ENCODE peak calls at places on chromosomes 4 and X, in ten cellular contexts. O, X, M, N, V, T, W, Q, Y and L are unnamed samples. For H3K4me1, the result is how much of the 10 kb centered on the place peaks cover.

GRCh38 chr4:163505374-163505773 is 10.9 kb downstream of the TMA16 start:
- DNase-seq in O (no peak), X (no peak), M (no peak), N (no peak), Q (no peak), Y (no peak), V (no peak), W (no peak), T (no peak), L (no peak)

GRCh38 chrX:103503163-103503852 is 16.0 kb downstream of the RAB40A start:
- DNase-seq in V (no peak), N (no peak), M (no peak), W (no peak), X (no peak), O (no peak), Y (no peak), Q (peak), T (no peak), L (no peak)

GRCh38 chrX:147699061-147699460 is 212.7 kb upstream of the FMR1 start:
- DNase-seq in W (no peak), Q (no peak), M (no peak), T (peak), V (no peak), X (no peak), Y (no peak), O (no peak), N (no peak), L (no peak)

GRCh38 chr4:150117094-150117493 is 38.8 kb downstream of the DCLK2 start:
- DNase-seq in V (no peak), M (no peak), T (no peak), X (no peak), Q (no peak), W (no peak), Y (no peak), O (no peak), N (no peak), L (no peak)

GRCh38 chr4:95548738-95549245 is at the start of gene UNC5C:
- DNase-seq in Y (peak), Q (peak), X (peak), M (no peak), T (no peak), O (no peak), V (no peak), N (peak), W (peak), L (peak)

GRCh38 chr4:2155246-2155645 is 86.7 kb downstream of the HAUS3 start:
- DNase-seq in M (no peak), X (no peak), Y (no peak), V (peak), T (no peak), Q (no peak), N (no peak), O (no peak), W (no peak), L (no peak)

GRCh38 chrX:21638311-21638710 is 19.8 kb downstream of the KLHL34 start:
- DNase-seq in T (no peak), W (no peak), O (no peak), X (no peak), M (no peak), V (no peak), Q (no peak), N (no peak), Y (no peak), L (no peak)

GRCh38 chrX:38563006-38563405 is 1.7 kb downstream of the TSPAN7 start:
- DNase-seq in X (no peak), O (no peak), Q (peak), N (no peak), Y (no peak), V (no peak), T (no peak), M (peak), W (no peak), L (no peak)

GRCh38 chr4:11496313-11496956 is 67.7 kb upstream of the HS3ST1 start:
- DNase-seq in T (no peak), N (no peak), X (no peak), W (no peak), Y (no peak), O (no peak), M (no peak), V (no peak), Q (no peak), L (no peak)

GRCh38 chrX:22300130-22300529 is 27.4 kb downstream of the CBLL2 start:
- DNase-seq in O (no peak), W (peak), Y (peak), X (no peak), V (no peak), N (no peak), M (no peak), Q (peak), T (no peak), L (no peak)

GRCh38 chrX:130083107-130083490 is 27.2 kb downstream of the ELF4 start:
- DNase-seq in N (no peak), T (no peak), W (no peak), Y (no peak), O (peak), M (no peak), V (no peak), X (no peak), Q (no peak), L (no peak)

GRCh38 chr4:130851932-130852331 is 1756.0 kb downstream of the C4orf33 start:
- DNase-seq in O (no peak), X (no peak), M (no peak), Q (no peak), T (no peak), W (no peak), V (no peak), Y (no peak), N (no peak), L (no peak)

GRCh38 chrX:71100581-71101505 is 5.2 kb downstream of the FOXO4 start:
- DNase-seq in N (no peak), M (no peak), V (no peak), O (peak), X (no peak), W (no peak), Q (no peak), T (no peak), Y (no peak), L (no peak)

GRCh38 chr4:112517067-112517588 is 1.1 kb upstream of the NEUROG2 start:
- DNase-seq in W (no peak), M (no peak), T (no peak), Y (no peak), X (no peak), Q (peak), V (no peak), O (no peak), N (no peak), L (no peak)

GRCh38 chr4:2333916-2334644 is 72.2 kb upstream of the MXD4 start:
- DNase-seq in M (no peak), O (no peak), T (no peak), V (peak), N (no peak), X (no peak), Q (peak), Y (no peak), W (no peak), L (no peak)

GRCh38 chrX:16433021-16433420 is 216.9 kb upstream of the S100G start:
- DNase-seq in T (no peak), X (no peak), V (no peak), O (no peak), N (no peak), Y (no peak), M (no peak), W (no peak), Q (no peak), L (no peak)

GRCh38 chr4:167578906-167579305 is 344.6 kb upstream of the SPOCK3 start:
- DNase-seq in M (no peak), V (no peak), W (no peak), N (no peak), O (no peak), T (no peak), Y (no peak), Q (no peak), X (no peak), L (no peak)

GRCh38 chr4:11160288-11160687 is 268.4 kb downstream of the HS3ST1 start:
- DNase-seq in X (no peak), O (no peak), Y (no peak), T (no peak), N (no peak), Q (no peak), V (no peak), W (no peak), M (no peak), L (no peak)

GRCh38 chr4:77501851-77502250 is 103.8 kb upstream of the CXCL13 start:
- DNase-seq in X (no peak), Y (no peak), V (no peak), N (no peak), M (no peak), W (no peak), T (no peak), O (no peak), Q (no peak), L (no peak)

GRCh38 chrX:13283512-13283911 is 36.3 kb downstream of the ATXN3L start:
- DNase-seq in M (no peak), N (no peak), Y (no peak), X (no peak), W (no peak), Q (no peak), O (no peak), T (no peak), V (no peak), L (no peak)

GRCh38 chrX:153381684-153382532 is 19.2 kb downstream of the PNMA6E start:
- DNase-seq in O (peak), M (peak), N (no peak), Q (peak), Y (no peak), T (no peak), W (no peak), V (no peak), X (no peak), L (no peak)

GRCh38 chrX:9595131-9595530 is 130.3 kb downstream of the TBL1X start:
- DNase-seq in M (no peak), W (no peak), O (no peak), V (no peak), Y (no peak), T (no peak), Q (no peak), N (no peak), X (no peak), L (no peak)

GRCh38 chr4:82528074-82528473 is 33.7 kb downstream of the TMEM150C start:
- DNase-seq in Y (no peak), Q (no peak), X (no peak), T (no peak), V (no peak), M (no peak), O (no peak), W (no peak), N (no peak), L (no peak)

GRCh38 chrX:14124562-14124961 is 94.9 kb upstream of the GEMIN8 start:
- DNase-seq in X (no peak), O (no peak), N (no peak), Q (no peak), V (no peak), W (no peak), T (no peak), M (no peak), Y (no peak), L (no peak)

GRCh38 chr4:6362896-6363295 is 93.2 kb downstream of the WFS1 start:
- DNase-seq in X (no peak), Y (no peak), V (no peak), O (peak), M (peak), T (no peak), N (no peak), Q (no peak), W (no peak), L (no peak)

GRCh38 chr4:176844448-176844847 is 51.7 kb upstream of the VEGFC start:
- DNase-seq in Q (no peak), Y (no peak), V (no peak), N (no peak), X (no peak), W (no peak), M (no peak), T (no peak), O (no peak), L (no peak)

GRCh38 chrX:19578956-19579355 is 63.6 kb upstream of the MAP3K15 start:
- DNase-seq in Y (no peak), O (no peak), N (no peak), Q (no peak), V (no peak), M (no peak), T (no peak), X (no peak), W (no peak), L (no peak)

GRCh38 chrX:102651968-102652744 is 873 bp downstream of the GPRASP1 start:
- DNase-seq in W (peak), T (no peak), Q (peak), O (no peak), M (no peak), Y (no peak), V (no peak), N (peak), X (no peak), L (no peak)

GRCh38 chrX:7828594-7828993 is 14.4 kb upstream of the VCX start:
- DNase-seq in X (no peak), V (no peak), M (peak), T (no peak), W (no peak), N (no peak), Y (no peak), O (peak), Q (no peak), L (no peak)

GRCh38 chr4:74659576-74660411 is 134.5 kb downstream of the BTC start:
- DNase-seq in O (peak), W (no peak), N (peak), T (no peak), M (peak), V (no peak), Q (no peak), X (no peak), Y (peak), L (no peak)

GRCh38 chr4:112585977-112586736 is 50.6 kb downstream of the ZGRF1 start:
- DNase-seq in V (no peak), T (no peak), X (no peak), Y (no peak), O (no peak), N (no peak), W (no peak), Q (peak), M (no peak), L (no peak)

GRCh38 chr4:173264245-173264959 is 69.8 kb downstream of the HMGB2 start:
- DNase-seq in V (no peak), X (peak), O (peak), W (peak), Q (peak), N (peak), T (no peak), M (no peak), Y (no peak), L (no peak)

DNA sequence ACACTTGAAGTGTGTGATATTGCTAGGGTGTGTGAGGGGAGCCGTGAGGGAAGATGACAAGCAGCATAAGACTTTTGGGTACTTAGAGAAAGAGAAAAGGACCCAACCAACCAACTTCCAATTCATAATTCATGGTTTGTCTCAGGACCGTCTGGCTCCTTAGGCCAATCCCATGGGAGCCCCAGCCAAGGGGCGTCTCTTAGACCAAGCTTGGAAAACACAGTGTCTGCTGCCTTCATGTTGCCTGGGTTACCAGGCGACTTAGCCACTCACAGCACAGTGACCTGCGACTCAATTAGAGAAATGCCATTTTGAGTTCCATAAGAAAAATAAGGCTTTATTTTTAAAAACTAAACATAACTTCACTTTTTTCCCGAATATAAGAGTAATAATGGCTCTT is 32.7 kb downstream of the BST1 start:
- DNase-seq in V (no peak), N (no peak), X (no peak), O (no peak), W (no peak), Q (no peak), M (no peak), Y (no peak), T (no peak), L (no peak)
- H3K4me1 ChIP-seq in V (under half), N (under half), X (under half), O (under half), W (under half), Q (under half), M (under half), Y (under half), T (under half), L (under half)

GRCh38 chr4:123478859-123479345 is 82.3 kb downstream of the SPRY1 start:
- DNase-seq in Q (no peak), X (peak), W (no peak), V (no peak), O (no peak), Y (peak), M (peak), N (peak), T (no peak), L (no peak)
- TF ChIP-seq EP300 in Q (no peak), X (no peak), W (no peak), V (no peak), O (no peak), Y (no peak), M (peak), N (no peak), T (no peak), L (no peak)

DNA sequence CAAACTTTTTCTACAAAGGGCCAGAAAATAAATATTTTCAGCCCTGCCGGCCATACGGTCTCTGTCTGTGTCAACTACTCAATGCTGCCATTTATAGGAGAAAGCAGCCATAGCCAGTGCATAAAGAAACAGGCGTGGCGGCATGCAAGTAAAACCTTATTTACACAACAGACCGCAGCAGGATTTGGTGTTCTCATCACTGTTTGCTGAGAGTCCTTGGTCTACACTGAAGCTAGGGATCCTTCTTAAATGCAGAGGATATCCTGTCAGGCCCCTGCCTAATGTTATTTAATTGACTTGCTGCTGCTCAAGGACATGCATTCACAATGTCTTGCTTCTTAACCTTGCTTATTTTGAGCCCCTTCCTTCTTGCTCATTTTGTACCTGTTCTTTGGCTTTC is 54.7 kb downstream of the CPE start:
- DNase-seq in Q (no peak), V (no peak), M (no peak), N (no peak), O (no peak), X (no peak), T (no peak), W (no peak), Y (no peak), L (no peak)
- TF ChIP-seq POLR2AphosphoS5 in Q (no peak), V (no peak), M (no peak), N (no peak), O (no peak), X (no peak), T (no peak), W (no peak), Y (no peak), L (no peak)

GRCh38 chr4:15651682-15652081 is 3.5 kb downstream of the FBXL5 start:
- DNase-seq in Y (no peak), N (no peak), X (no peak), Q (no peak), V (no peak), W (no peak), O (no peak), T (no peak), M (no peak), L (no peak)

GRCh38 chr4:15649914-15650545 is 5.1 kb downstream of the FBXL5 start:
- DNase-seq in Y (peak), M (peak), W (no peak), T (no peak), O (peak), N (peak), X (no peak), Q (peak), V (no peak), L (no peak)

GRCh38 chr4:15653430-15653829 is 1.7 kb downstream of the FBXL5 start:
- DNase-seq in V (no peak), Y (no peak), T (no peak), N (no peak), M (no peak), Q (no peak), W (no peak), O (no peak), X (no peak), L (no peak)

GRCh38 chr4:15653864-15654391 is 1.2 kb downstream of the FBXL5 start:
- DNase-seq in W (no peak), N (no peak), Y (peak), T (no peak), O (peak), V (no peak), M (peak), Q (peak), X (no peak), L (no peak)

GRCh38 chr4:15652191-15652590 is 3.0 kb downstream of the FBXL5 start:
- DNase-seq in W (no peak), Q (no peak), X (no peak), Y (no peak), V (no peak), M (no peak), T (no peak), N (no peak), O (no peak), L (no peak)
- H3K4me1 ChIP-seq in W (under half), Q (under half), X (half or more), Y (half or more), V (half or more), M (under half), T (under half), N (half or more), O (under half), L (half or more)